ENCODE peak calls at places on chromosome 9, in seven cellular contexts. R is A549, T is SK-N-SH, E is HepG2, H is K562, U is H1, S is GM12878. D is an unnamed sample.

GRCh38 chr9:17322882-17323864 is 188.3 kb downstream of the CNTLN start:
- DNase-seq in R (no peak), T (peak), E (no peak), H (no peak), U (no peak), S (no peak), D (no peak)

GRCh38 chr9:112384690-112385089 is 4.8 kb downstream of the HSDL2 start:
- DNase-seq in R (no peak), T (no peak), E (peak), H (no peak), U (no peak), S (no peak), D (no peak)

GRCh38 chr9:107067715-107068416 is 204.9 kb downstream of the ZNF462 start:
- DNase-seq in R (no peak), T (no peak), E (no peak), H (no peak), U (no peak), S (no peak), D (no peak)

GRCh38 chr9:78932849-78933627 is 636.1 kb downstream of the PSAT1 start:
- DNase-seq in R (peak), T (no peak), E (no peak), H (no peak), U (no peak), S (no peak), D (peak)

GRCh38 chr9:14730367-14730958 is 7.9 kb upstream of the CER1 start:
- DNase-seq in R (no peak), T (no peak), E (no peak), H (no peak), U (no peak), S (no peak), D (no peak)

GRCh38 chr9:111566234-111566633 is 33.2 kb downstream of the PTGR1 start:
- DNase-seq in R (no peak), T (no peak), E (no peak), H (no peak), U (no peak), S (no peak), D (no peak)

GRCh38 chr9:102922526-102922925 is 72.6 kb upstream of the CYLC2 start:
- DNase-seq in R (no peak), T (no peak), E (no peak), H (no peak), U (no peak), S (no peak), D (no peak)

GRCh38 chr9:70392850-70393249 is 21.6 kb downstream of the KLF9 start:
- DNase-seq in R (no peak), T (no peak), E (no peak), H (no peak), U (no peak), S (no peak), D (no peak)

GRCh38 chr9:130830199-130830598 is 4.9 kb upstream of the ABL1 start:
- DNase-seq in R (no peak), T (no peak), E (no peak), H (no peak), U (no peak), S (no peak), D (no peak)

GRCh38 chr9:80968611-80969010 is 720.7 kb downstream of the TLE1 start:
- DNase-seq in R (no peak), T (no peak), E (no peak), H (no peak), U (no peak), S (no peak), D (peak)

DNA sequence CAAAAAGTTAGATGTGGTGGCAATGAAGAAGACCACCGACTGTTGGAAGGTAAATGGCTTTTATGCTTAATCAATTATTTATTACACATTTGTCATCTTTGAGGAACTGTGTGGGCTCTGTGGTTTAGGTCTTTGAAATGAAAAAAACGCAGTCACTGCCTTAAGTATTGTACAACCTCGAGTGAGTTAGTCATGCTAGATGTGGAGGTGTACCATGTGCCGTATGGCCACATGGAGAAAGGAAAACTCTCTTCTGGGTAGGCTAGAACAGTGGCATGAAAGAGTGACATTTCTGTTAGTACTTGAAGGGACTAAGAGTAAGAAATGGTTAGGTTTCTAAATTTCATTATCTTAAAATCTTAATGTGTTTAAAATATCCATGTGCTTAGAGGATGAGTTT is 166.1 kb downstream of the HACD4 start:
- DNase-seq in R (no peak), T (no peak), E (no peak), H (no peak), U (no peak), S (no peak), D (no peak)
- H3K4me2 ChIP-seq in R (no peak), T (no peak), E (no peak), H (no peak), U (no peak), S (no peak), D (no peak)

GRCh38 chr9:129574911-129575574 is 45.9 kb downstream of the C9orf50 start:
- DNase-seq in R (no peak), T (no peak), E (no peak), H (no peak), U (no peak), S (no peak), D (peak)
- TF ChIP-seq USF2 in R (no peak), T (no peak), E (no peak), H (no peak), U (no peak), S (no peak), D (no peak)

GRCh38 chr9:34602906-34603305 is 9.0 kb downstream of the RPP25L start:
- DNase-seq in R (no peak), T (no peak), E (no peak), H (no peak), U (no peak), S (no peak), D (no peak)
- H3K4me2 ChIP-seq in R (no peak), T (no peak), E (no peak), H (no peak), U (no peak), S (no peak), D (no peak)

GRCh38 chr9:87290241-87290700 is 207.4 kb upstream of the DAPK1 start:
- DNase-seq in R (no peak), T (no peak), E (no peak), H (no peak), U (no peak), S (no peak), D (peak)

DNA sequence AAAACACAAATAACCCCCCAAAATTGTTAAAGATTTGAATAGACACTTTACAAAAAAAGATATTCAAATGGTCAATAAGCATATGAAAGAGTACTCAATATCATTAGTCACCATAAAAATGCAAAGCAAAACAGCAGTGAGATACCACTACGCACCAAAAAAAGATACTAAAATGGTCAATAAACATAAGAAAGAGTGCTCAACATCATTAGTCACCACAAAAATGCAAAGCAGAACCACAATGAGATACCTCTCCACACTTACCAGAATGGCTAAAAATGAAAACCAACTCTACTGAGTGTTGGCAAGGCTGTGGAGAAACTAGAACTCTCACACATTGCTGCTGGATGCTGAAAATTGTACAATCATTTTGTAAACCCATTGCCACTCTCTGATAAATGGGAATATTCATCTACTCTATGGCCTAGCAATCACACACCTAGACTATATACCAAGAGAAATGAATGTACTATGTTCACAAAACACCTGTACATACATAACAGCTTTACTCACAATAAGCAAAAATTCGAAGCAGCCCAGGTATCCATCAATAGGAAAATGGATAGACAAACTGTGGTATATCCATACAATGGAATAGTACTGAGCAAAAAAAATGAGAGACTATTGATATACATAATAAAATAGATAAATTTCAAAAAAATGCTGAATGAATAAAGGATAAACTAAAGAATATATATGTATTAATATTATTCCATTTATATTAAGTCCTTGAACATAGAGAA is 205.0 kb upstream of the DAPK1 start:
- DNase-seq in R (no peak), T (no peak), E (no peak), H (no peak), U (no peak), S (no peak), D (peak)
- TF ChIP-seq USF2 in R (no peak), T (no peak), E (no peak), H (no peak), U (no peak), S (no peak), D (no peak)

DNA sequence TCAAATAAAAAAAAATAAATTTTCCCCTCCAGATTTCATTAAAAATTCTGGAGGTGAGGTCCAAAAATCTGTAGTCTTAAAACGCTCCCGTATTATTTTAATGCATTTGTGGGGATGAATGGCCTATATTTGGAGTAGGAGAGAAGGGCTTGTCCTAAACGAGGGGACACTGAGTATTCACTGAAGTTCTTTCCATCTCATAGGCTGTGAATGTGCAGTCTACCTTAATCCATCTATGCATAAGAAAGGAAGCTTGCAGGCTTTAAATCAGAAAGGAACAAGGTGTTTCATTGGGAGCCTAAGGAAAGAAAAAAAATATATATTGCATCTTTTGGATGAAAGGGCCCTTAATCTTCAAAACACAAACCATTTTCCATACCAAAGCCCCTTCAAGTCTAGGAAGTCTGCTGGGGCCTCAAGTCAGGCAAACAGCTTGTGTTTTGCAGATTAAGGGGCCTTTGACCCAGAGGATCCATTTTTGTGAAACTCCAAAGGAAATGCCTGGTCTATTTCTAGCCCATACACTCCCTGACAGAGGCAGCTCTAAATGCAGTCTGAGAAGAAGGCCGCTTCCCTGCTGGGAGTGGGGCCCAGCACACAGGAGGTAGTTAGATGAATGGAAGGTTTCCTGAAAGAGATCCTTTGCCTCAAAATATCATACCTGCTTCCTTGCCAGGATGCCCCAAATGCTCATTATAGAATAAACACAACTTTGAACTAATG is 35.6 kb downstream of the BRINP1 start:
- DNase-seq in R (no peak), T (no peak), E (no peak), H (no peak), U (no peak), S (no peak), D (no peak)
- H3K4me2 ChIP-seq in R (no peak), T (no peak), E (no peak), H (no peak), U (peak), S (no peak), D (no peak)

GRCh38 chr9:105188746-105189145 is 55.7 kb upstream of the SLC44A1 start:
- DNase-seq in R (no peak), T (no peak), E (no peak), H (no peak), U (no peak), S (no peak), D (no peak)

GRCh38 chr9:105193560-105193959 is 50.9 kb upstream of the SLC44A1 start:
- DNase-seq in R (no peak), T (no peak), E (no peak), H (no peak), U (no peak), S (no peak), D (no peak)

GRCh38 chr9:105191508-105192118 is 52.8 kb upstream of the SLC44A1 start:
- DNase-seq in R (peak), T (no peak), E (peak), H (no peak), U (no peak), S (peak), D (no peak)

DNA sequence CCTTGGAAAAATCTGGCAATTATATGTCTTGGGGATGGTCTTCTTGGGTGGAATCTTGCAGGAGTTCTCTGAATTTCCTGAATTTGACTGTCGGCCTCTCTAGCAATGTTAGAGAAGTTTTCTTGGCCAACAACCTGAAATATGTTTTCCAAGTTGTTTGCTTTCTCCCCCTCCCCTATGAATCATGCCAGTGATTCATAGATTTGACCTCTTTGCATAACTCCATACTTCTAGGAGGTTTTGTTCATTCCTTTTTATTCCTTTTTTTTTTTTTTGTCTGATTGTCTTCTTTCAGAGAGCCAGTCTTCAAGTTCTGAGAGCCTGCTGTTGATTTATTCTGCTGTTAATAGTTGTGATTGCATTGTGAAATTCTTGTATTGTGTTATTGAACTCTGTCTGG is 56.7 kb upstream of the SLC44A1 start:
- DNase-seq in R (peak), T (no peak), E (peak), H (no peak), U (no peak), S (no peak), D (peak)
- TF ChIP-seq USF2 in R (no peak), T (no peak), E (no peak), H (no peak), U (no peak), S (no peak), D (no peak)

GRCh38 chr9:123357748-123358059 is 1.7 kb downstream of the CRB2 start:
- DNase-seq in R (no peak), T (no peak), E (no peak), H (no peak), U (no peak), S (no peak), D (no peak)
- H3K4me2 ChIP-seq in R (no peak), T (no peak), E (no peak), H (no peak), U (peak), S (no peak), D (no peak)

DNA sequence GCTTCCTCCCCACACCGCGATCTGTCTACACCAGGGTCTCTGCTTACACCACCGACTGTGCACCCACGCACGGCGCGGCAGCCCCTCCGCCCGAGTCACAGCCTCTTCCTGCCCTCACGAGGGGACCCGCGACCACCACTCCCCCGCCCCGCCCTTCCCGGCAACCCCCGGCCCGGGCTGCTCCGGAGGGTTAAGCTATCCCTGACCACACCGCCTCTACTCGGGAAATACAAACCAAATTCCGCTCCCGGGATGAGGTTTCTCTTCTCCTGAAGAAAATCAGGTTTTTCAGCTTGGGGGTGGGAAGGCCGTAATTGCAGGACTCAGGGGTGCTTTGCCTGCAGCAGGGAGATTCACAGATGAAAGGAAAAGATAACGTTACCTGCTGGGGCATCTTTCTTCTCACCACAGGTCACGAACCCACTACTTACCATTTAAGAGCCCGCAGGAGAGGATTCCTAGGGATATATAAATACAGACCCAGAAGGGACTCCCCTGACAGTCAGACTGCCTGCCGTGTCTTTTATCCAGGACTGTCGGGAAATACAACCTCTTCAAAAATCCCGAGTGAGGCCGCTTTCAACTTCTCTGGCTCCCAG is 63.5 kb downstream of the ROR2 start:
- DNase-seq in R (no peak), T (no peak), E (no peak), H (no peak), U (peak), S (no peak), D (no peak)
- TF ChIP-seq USF2 in R (no peak), T (no peak), E (no peak), H (no peak), U (no peak), S (no peak), D (no peak)

DNA sequence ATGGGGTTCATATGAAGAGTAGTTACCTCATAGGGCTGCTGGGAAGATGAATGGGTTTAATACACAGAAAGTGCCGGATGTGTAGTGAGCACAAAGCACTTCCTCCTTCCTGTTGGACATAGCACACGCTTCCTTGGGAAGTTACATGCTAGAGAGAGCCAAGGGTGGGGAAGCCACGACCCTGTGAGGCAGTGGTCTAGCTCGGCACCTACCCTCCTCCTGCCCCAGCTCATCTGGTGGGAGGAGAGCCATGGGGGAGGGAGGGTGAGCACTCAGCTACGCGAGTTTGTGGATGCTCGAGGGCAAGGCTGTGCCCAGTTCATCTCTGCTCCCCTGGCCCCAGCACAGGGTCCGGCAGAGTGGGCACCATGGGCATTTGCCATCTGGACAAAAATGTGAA is 43.6 kb upstream of the NEK6 start:
- DNase-seq in R (no peak), T (no peak), E (no peak), H (no peak), U (no peak), S (no peak), D (no peak)
- H3K4me2 ChIP-seq in R (no peak), T (no peak), E (no peak), H (no peak), U (no peak), S (no peak), D (no peak)

D was measured in IMR-90.